ENCODE peak calls at places on chromosomes 2 and 18, in four cellular contexts. W is AG20443, C is GM23338, J is A549. L is an unnamed sample.

GRCh38 chr2:95006661-95007060 is 18.8 kb upstream of the MAL start:
- DNase-seq in W (no peak), J (no peak), C (no peak), L (peak)

GRCh38 chr2:69975853-69976462 is 14.5 kb upstream of the ASPRV1 start:
- DNase-seq in J (no peak), C (no peak), W (no peak), L (no peak)

GRCh38 chr2:142140434-142140845 is 9.6 kb upstream of the LRP1B start:
- DNase-seq in W (peak), J (no peak), C (peak), L (no peak)

GRCh38 chr2:231642631-231643493 is 50.2 kb downstream of the TEX44 start:
- DNase-seq in J (peak), C (no peak), W (peak), L (peak)

GRCh38 chr2:8974001-8974400 is 29.5 kb downstream of the MBOAT2 start:
- DNase-seq in J (no peak), C (no peak), W (no peak), L (no peak)

GRCh38 chr2:165113414-165113813 is 90.4 kb downstream of the SCN3A start:
- DNase-seq in W (no peak), C (no peak), J (no peak), L (no peak)

GRCh38 chr2:121283670-121284245 is 1.2 kb downstream of the TFCP2L1 start:
- DNase-seq in J (no peak), C (no peak), W (peak), L (no peak)

GRCh38 chr2:237689569-237690131 is 62.3 kb downstream of the LRRFIP1 start:
- DNase-seq in J (no peak), W (no peak), C (no peak), L (no peak)

GRCh38 chr2:211401328-211401727 is 844.9 kb downstream of the CPS1 start:
- DNase-seq in C (no peak), W (no peak), J (no peak), L (no peak)

GRCh38 chr2:54952425-54952824 is 97.8 kb downstream of the RTN4 start:
- DNase-seq in J (no peak), C (no peak), W (no peak), L (no peak)

GRCh38 chr2:118440699-118441098 is 352.4 kb downstream of the INSIG2 start:
- DNase-seq in J (no peak), C (no peak), W (no peak), L (no peak)

GRCh38 chr2:62642429-62643099 is 62.9 kb upstream of the EHBP1 start:
- DNase-seq in J (no peak), C (no peak), W (no peak), L (no peak)

GRCh38 chr18:42706618-42707017 is 408.9 kb downstream of the RIT2 start:
- DNase-seq in W (no peak), C (peak), J (no peak), L (no peak)

GRCh38 chr2:42901076-42901645 is 108.8 kb upstream of the HAAO start:
- DNase-seq in C (no peak), J (no peak), W (peak), L (no peak)

GRCh38 chr18:23191952-23192662 is 56.8 kb downstream of the CABLES1 start:
- DNase-seq in W (peak), C (no peak), J (no peak), L (no peak)

GRCh38 chr2:158691619-158692018 is 103.5 kb upstream of the DAPL1 start:
- DNase-seq in C (no peak), J (no peak), W (no peak), L (no peak)

GRCh38 chr2:33322607-33323006 is 153.8 kb upstream of the RASGRP3 start:
- DNase-seq in C (no peak), J (no peak), W (no peak), L (no peak)

GRCh38 chr18:25832008-25832604 is 258.3 kb downstream of the SS18 start:
- DNase-seq in C (peak), J (peak), W (peak), L (no peak)

GRCh38 chr2:106580241-106580640 is 93.1 kb downstream of the CD8B2 start:
- DNase-seq in W (no peak), C (no peak), J (no peak), L (no peak)

GRCh38 chr2:119760876-119761275 is 1.2 kb downstream of the PTPN4 start:
- DNase-seq in J (peak), W (no peak), C (no peak), L (no peak)

GRCh38 chr2:141464995-141465394 is 665.8 kb downstream of the LRP1B start:
- DNase-seq in C (no peak), W (no peak), J (no peak), L (no peak)

GRCh38 chr2:65450395-65450794 is 18.0 kb upstream of the SPRED2 start:
- DNase-seq in J (no peak), W (no peak), C (no peak), L (no peak)

GRCh38 chr2:215619989-215620388 is 184.1 kb upstream of the FN1 start:
- DNase-seq in W (no peak), J (no peak), C (no peak), L (no peak)

GRCh38 chr2:236997086-236997485 is 88.6 kb upstream of the COPS8 start:
- DNase-seq in C (no peak), J (no peak), W (no peak), L (no peak)

GRCh38 chr2:232658217-232658785 is 24.9 kb downstream of the EFHD1 start:
- DNase-seq in W (peak), C (peak), J (no peak), L (no peak)

GRCh38 chr2:120264995-120265394 is 12.3 kb downstream of the RALB start:
- DNase-seq in W (no peak), J (no peak), C (no peak), L (no peak)

GRCh38 chr2:101277111-101277510 is 24.4 kb downstream of the CNOT11 start:
- DNase-seq in C (no peak), W (no peak), J (peak), L (no peak)